ENCODE peak calls at places on chromosomes 11 and 22, in nine cellular contexts. P, A, Q, Z, I, E, R, S and M are unnamed samples.

GRCh38 chr11:13316528-13316961 is 39.0 kb downstream of the BMAL1 start:
- DNase-seq in S (no peak), E (no peak), I (no peak), A (no peak), P (no peak), Z (peak), R (peak), Q (peak), M (no peak)

GRCh38 chr22:28094831-28095230 is 175.8 kb upstream of the PITPNB start:
- DNase-seq in S (no peak), R (no peak), E (no peak), P (no peak), Q (no peak), Z (no peak), A (no peak), I (no peak), M (no peak)

GRCh38 chr11:128804481-128804880 is 62.6 kb downstream of the KCNJ1 start:
- DNase-seq in Z (no peak), Q (peak), S (no peak), P (no peak), A (no peak), R (no peak), E (no peak), I (no peak), M (no peak)

GRCh38 chr22:21941921-21942320 is 10.7 kb downstream of the PPM1F start:
- DNase-seq in S (no peak), I (no peak), P (no peak), A (no peak), R (no peak), E (no peak), Q (no peak), Z (no peak), M (no peak)

GRCh38 chr11:18192988-18193387 is 20.4 kb downstream of the MRGPRX4 start:
- DNase-seq in E (no peak), Q (no peak), Z (no peak), A (peak), S (no peak), P (no peak), R (no peak), I (no peak), M (no peak)

GRCh38 chr22:50268655-50269113 is 1.5 kb downstream of the MAPK11 start:
- DNase-seq in S (no peak), A (no peak), Z (no peak), Q (peak), P (no peak), E (no peak), R (no peak), I (peak), M (no peak)

GRCh38 chr22:46442217-46442853 is 95.1 kb downstream of the CELSR1 start:
- DNase-seq in S (no peak), Z (no peak), I (no peak), P (no peak), Q (no peak), A (no peak), E (no peak), R (no peak), M (no peak)

GRCh38 chr11:88179966-88180629 is 4.9 kb upstream of the RAB38 start:
- DNase-seq in R (no peak), A (no peak), I (no peak), Q (peak), Z (no peak), E (no peak), P (no peak), S (peak), M (no peak)

GRCh38 chr11:116791002-116791812 is 472 bp downstream of the APOA5 start:
- DNase-seq in Q (peak), Z (peak), E (peak), P (peak), R (peak), S (no peak), A (no peak), I (peak), M (no peak)

GRCh38 chr22:19824197-19825015 is 30.3 kb downstream of the GNB1L start:
- DNase-seq in Z (peak), E (peak), P (peak), A (no peak), I (peak), S (no peak), Q (no peak), R (peak), M (no peak)

GRCh38 chr11:32262367-32262766 is 171.5 kb downstream of the RCN1 start:
- DNase-seq in Q (no peak), P (no peak), E (no peak), R (no peak), I (no peak), A (no peak), S (no peak), Z (no peak), M (no peak)

GRCh38 chr22:16774911-16775529 is 50.2 kb downstream of the XKR3 start:
- DNase-seq in R (no peak), Z (no peak), A (no peak), E (no peak), I (no peak), Q (no peak), S (no peak), P (no peak), M (no peak)

GRCh38 chr11:61472868-61473267 is 35.7 kb upstream of the LRRC10B start:
- DNase-seq in Q (no peak), A (no peak), Z (no peak), P (no peak), I (no peak), S (no peak), R (no peak), E (no peak), M (peak)

GRCh38 chr11:72431846-72432245 is 2.5 kb downstream of the CLPB start:
- DNase-seq in A (no peak), Z (peak), P (no peak), I (no peak), E (no peak), R (no peak), Q (no peak), S (no peak), M (no peak)

GRCh38 chr11:94926698-94927237 is 46.6 kb downstream of the CWC15 start:
- DNase-seq in R (peak), E (no peak), I (peak), Z (peak), Q (peak), A (no peak), P (peak), S (no peak), M (no peak)

GRCh38 chr22:36546092-36546804 is 17.3 kb upstream of the EIF3D start:
- DNase-seq in Q (peak), I (peak), Z (no peak), E (peak), A (no peak), S (no peak), P (peak), R (no peak), M (no peak)

GRCh38 chr11:101043940-101044339 is 85.7 kb downstream of the PGR start:
- DNase-seq in R (no peak), I (no peak), Q (no peak), A (no peak), S (no peak), Z (no peak), P (no peak), E (no peak), M (no peak)

GRCh38 chr11:128299132-128299726 is 288.1 kb downstream of the ETS1 start:
- DNase-seq in E (no peak), P (peak), I (no peak), A (peak), Z (peak), R (no peak), S (no peak), Q (peak), M (no peak)

GRCh38 chr11:78224906-78225420 is 36.2 kb downstream of the USP35 start:
- DNase-seq in Z (no peak), Q (no peak), I (no peak), P (no peak), A (no peak), E (no peak), R (no peak), S (no peak), M (no peak)

GRCh38 chr11:90318651-90319050 is 95.8 kb upstream of the CHORDC1 start:
- DNase-seq in S (no peak), P (no peak), E (no peak), Q (no peak), R (no peak), Z (no peak), I (no peak), A (no peak), M (peak)

GRCh38 chr11:26841818-26842457 is 120.1 kb upstream of the SLC5A12 start:
- DNase-seq in Z (no peak), Q (peak), I (no peak), E (no peak), P (peak), R (no peak), S (no peak), A (no peak), M (no peak)

GRCh38 chr11:12066799-12067508 is 43.4 kb upstream of the MICAL2 start:
- DNase-seq in Z (peak), R (peak), P (peak), E (peak), S (no peak), A (no peak), I (no peak), Q (peak), M (peak)

GRCh38 chr11:12160680-12161079 is 50.3 kb downstream of the MICAL2 start:
- DNase-seq in I (no peak), P (peak), S (no peak), Z (peak), A (no peak), Q (no peak), E (no peak), R (peak), M (no peak)

DNA sequence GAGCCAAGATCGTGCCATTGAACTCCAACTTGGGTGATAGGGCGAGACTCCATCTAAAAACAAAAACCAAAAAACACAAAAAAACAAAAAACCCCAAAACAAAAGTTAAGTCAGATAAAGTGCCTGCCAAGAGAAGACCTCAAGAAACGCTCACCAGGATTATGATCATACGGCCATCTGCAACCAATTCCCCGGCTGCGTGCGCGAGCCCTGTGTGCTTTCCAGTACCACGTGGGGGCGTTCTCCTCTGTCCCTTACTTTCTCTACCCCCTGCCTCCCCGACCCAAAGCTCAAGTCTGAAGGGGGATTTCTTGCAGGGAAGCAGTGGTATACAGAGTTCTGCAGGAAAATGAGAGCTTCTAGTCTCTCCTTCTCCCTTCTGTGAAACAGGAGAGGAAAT is 10.5 kb upstream of the RPS19BP1 start:
- DNase-seq in E (no peak), Z (no peak), Q (peak), A (no peak), S (no peak), P (peak), I (no peak), R (no peak), M (no peak)
- TF ChIP-seq CTCF in E (peak), Z (no peak), Q (peak), A (peak), S (peak), P (peak), I (no peak), R (no peak), M (peak)

DNA sequence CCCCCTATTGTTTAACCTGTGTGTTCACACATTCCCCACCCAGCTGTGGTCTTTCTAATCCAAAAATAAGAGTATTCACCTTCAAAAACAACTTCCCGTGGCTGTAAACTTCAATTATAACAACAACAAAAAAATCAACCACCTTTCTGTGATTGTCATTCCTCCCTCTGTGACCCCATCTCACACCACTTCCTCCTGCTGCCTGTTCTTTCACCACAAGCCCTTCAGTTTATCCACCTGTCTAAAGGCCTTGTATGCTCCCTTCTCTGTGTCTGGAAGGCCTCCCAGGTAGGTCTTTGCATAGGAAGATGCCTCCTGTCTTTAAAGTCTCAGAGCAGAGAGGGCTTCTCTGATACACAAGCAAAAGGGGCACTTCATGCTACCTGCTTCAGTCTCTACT is 707.7 kb downstream of the OPCML start:
- DNase-seq in A (no peak), E (no peak), Z (no peak), P (no peak), I (no peak), Q (no peak), R (no peak), S (no peak), M (no peak)
- H3K4me3 ChIP-seq in A (no peak), E (no peak), Z (no peak), P (no peak), I (no peak), Q (no peak), R (no peak), S (no peak), M (no peak)

DNA sequence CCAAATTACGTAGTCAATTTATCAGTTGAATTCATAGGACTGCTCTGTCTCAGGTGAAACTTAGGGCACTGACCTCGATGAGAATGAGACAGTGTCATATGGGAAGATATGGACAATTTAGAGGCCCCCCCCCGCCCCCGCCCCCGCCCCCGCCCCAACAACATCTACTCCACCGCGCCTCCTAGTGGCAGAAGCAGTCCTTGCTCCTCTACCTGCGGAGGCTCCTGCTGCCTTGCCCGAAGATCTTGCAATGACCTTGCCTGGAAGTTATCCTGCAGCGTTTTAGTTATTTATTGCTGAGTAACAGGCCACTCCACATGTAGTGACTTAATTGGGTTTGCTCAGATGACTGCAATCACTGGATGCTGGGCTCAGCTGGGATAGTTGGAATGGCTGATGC is 15.1 kb downstream of the SERPINH1 start:
- DNase-seq in Z (no peak), A (no peak), P (peak), E (no peak), S (no peak), Q (peak), R (peak), I (peak), M (no peak)
- TF ChIP-seq CTCF in Z (no peak), A (peak), P (peak), E (peak), S (peak), Q (peak), R (peak), I (peak), M (peak)

DNA sequence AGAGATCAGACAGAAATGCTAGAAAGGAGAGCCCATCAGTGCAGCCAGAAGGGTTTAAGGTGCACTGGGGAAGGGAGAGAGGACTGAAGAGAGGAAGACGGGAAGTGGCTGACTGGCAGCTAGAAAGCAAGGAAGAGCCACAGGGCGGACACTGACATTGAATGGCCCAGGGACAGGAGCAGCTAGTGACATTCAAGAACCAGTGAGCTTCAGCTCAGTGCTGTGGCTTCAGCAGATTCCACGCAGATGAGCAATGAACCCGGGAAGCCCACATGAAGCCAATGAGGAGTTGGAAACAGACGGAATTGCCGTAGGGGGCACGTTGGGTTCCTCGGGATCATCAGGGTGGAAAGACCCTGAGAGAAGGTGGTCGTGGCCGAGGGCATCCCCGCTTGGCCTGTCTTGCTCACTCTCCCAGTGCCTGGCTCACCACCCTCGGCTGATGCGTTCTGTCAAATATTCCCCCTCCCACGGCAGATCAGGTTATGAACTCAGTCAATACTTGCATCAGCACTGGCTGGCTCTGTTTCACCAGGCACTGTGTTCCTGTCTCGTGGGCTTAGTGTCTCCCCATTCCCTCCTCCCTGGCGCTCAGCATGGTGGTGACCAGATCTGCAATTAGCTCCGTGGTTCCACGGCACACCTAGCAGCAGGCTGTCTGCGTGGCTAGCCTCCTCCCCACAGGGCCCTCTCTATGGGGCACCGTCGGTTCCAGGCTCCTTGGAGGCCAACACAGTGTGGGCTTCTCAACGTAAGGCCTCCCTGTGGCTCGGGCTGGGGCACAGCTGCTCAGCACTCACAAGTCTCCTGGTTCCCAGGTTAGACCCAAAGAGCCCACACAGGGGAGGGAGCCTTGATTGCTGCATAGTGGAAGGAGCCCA is 145.5 kb downstream of the TRIM29 start:
- DNase-seq in A (no peak), P (no peak), I (no peak), E (no peak), Z (no peak), Q (no peak), R (no peak), S (no peak), M (no peak)
- H3K4me3 ChIP-seq in A (no peak), P (no peak), I (no peak), E (no peak), Z (no peak), Q (no peak), R (no peak), S (no peak), M (no peak)

GRCh38 chr11:7833527-7833926 is 36.8 kb upstream of the OR5P2 start:
- DNase-seq in A (no peak), Q (no peak), E (no peak), Z (no peak), P (no peak), S (no peak), I (no peak), R (no peak), M (no peak)
- TF ChIP-seq CTCF in A (no peak), Q (no peak), E (no peak), Z (no peak), P (no peak), S (peak), I (no peak), R (no peak), M (no peak)

DNA sequence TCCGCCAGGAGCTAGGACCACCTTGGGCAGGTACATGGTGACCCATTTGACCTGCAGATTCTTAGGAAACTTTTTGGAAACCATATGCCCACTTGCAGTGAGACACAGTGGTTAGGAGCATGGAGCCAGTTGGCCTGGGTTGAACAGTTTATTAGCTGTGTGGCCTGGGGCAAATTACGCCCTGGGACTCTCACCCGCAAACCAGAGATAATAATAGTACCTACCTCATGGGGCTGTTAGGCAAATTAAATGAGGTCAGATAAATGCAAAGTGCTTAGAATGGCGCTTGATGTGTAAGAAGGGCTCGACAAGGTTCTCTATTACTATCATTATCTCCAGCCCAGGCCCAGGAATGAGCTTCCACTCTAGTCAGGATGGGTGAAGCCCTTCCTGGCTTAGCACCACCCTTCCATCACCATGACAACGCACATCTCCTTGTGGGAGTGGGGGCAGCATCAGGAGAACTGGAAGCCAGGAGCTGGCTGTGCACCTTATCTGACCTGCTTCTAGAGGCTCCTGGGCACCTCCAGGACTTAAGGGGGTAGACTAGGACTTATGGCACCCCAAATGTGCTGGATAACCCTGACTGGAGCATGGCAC is 5.1 kb downstream of the SYT12 start:
- DNase-seq in R (no peak), S (no peak), Z (no peak), Q (no peak), P (no peak), A (peak), I (no peak), E (no peak), M (no peak)
- H3K4me3 ChIP-seq in R (no peak), S (no peak), Z (no peak), Q (no peak), P (no peak), A (peak), I (no peak), E (no peak), M (no peak)